ENCODE peak calls at places on chromosome 20, in four cellular contexts. One of them, this sample, is unnamed. For H3K4me1, the result is how much of the 10 kb centered on the place peaks cover.

GRCh38 chr20:9629821-9630220 is 115.4 kb downstream of the LAMP5 start:
- DNase-seq in HepG2: no peak
- DNase-seq in transverse colon: no peak
- DNase-seq in keratinocyte: no peak
- DNase-seq in this sample: no peak

GRCh38 chr20:53947501-53948195 is 122.7 kb downstream of the BCAS1 start:
- DNase-seq in HepG2: no peak
- DNase-seq in transverse colon: no peak
- DNase-seq in keratinocyte: no peak
- DNase-seq in this sample: no peak

GRCh38 chr20:57395111-57395959 is 4.1 kb downstream of the RBM38 start:
- DNase-seq in HepG2: no peak
- DNase-seq in transverse colon: peak
- DNase-seq in keratinocyte: no peak
- DNase-seq in this sample: no peak

GRCh38 chr20:25066386-25066785 is 8.4 kb upstream of the ACSS1 start:
- DNase-seq in HepG2: no peak
- DNase-seq in transverse colon: peak
- DNase-seq in keratinocyte: no peak
- DNase-seq in this sample: peak

GRCh38 chr20:37401282-37401929 is 55.5 kb downstream of the SRC start:
- DNase-seq in HepG2: no peak
- DNase-seq in transverse colon: no peak
- DNase-seq in keratinocyte: no peak
- DNase-seq in this sample: no peak

GRCh38 chr20:2800590-2801458 is at the start of gene CPXM1:
- DNase-seq in HepG2: peak
- DNase-seq in transverse colon: no peak
- DNase-seq in keratinocyte: no peak
- DNase-seq in this sample: peak

GRCh38 chr20:19937651-19938420 is 79.3 kb upstream of the NAA20 start:
- DNase-seq in HepG2: no peak
- DNase-seq in transverse colon: no peak
- DNase-seq in keratinocyte: no peak
- DNase-seq in this sample: no peak

GRCh38 chr20:32993484-32994050 is 10.7 kb downstream of the SUN5 start:
- DNase-seq in HepG2: no peak
- DNase-seq in transverse colon: no peak
- DNase-seq in keratinocyte: no peak
- DNase-seq in this sample: no peak

DNA sequence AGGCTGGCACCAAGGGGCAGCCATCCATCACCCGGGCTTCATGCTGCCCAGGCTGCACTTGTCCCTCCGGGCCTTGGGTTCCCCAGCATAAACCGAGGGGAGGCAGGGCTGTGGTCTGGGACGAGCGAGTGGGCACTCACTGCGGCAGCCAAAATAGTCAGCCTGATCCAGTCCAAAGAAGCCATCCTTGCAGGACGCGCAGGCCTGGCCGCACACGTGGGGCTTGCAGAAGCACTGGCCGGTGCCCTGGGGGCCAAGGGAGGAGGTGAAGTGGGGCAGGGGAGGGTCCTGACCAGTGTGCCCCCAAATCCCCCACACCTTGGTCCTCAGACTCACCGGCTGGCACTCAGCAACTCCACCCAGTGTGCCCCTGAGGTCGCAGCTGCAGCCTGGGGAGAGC is 32.1 kb downstream of the ADRM1 start:
- DNase-seq in HepG2: no peak
- DNase-seq in transverse colon: no peak
- DNase-seq in keratinocyte: no peak
- DNase-seq in this sample: no peak
- H3K4me1 ChIP-seq in HepG2: under half
- H3K4me1 ChIP-seq in transverse colon: under half
- H3K4me1 ChIP-seq in keratinocyte: under half
- H3K4me1 ChIP-seq in this sample: under half

DNA sequence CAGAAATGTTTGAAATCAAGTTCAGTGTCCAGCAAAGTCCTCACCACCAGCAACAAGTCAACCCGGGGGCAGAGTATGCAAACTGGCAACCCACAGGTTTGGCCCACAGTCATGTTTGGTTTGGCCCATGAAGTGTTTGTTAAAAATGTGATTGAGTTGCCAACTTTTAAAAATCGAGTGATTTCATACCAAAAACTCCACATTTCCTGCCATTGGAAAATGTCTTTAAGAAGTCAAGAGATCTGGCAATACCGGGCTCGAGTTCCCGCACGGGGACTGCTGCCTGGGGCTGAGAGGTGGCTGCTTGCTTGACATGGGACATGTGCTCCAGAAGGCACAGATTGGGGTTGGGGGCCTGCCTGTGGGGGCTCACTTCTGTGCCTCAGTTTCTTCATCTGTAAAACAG is 36.1 kb downstream of the PREX1 start:
- DNase-seq in HepG2: no peak
- DNase-seq in transverse colon: no peak
- DNase-seq in keratinocyte: no peak
- DNase-seq in this sample: peak
- H3K27ac ChIP-seq in HepG2: no peak
- H3K27ac ChIP-seq in transverse colon: no peak
- H3K27ac ChIP-seq in keratinocyte: no peak
- H3K27ac ChIP-seq in this sample: peak

DNA sequence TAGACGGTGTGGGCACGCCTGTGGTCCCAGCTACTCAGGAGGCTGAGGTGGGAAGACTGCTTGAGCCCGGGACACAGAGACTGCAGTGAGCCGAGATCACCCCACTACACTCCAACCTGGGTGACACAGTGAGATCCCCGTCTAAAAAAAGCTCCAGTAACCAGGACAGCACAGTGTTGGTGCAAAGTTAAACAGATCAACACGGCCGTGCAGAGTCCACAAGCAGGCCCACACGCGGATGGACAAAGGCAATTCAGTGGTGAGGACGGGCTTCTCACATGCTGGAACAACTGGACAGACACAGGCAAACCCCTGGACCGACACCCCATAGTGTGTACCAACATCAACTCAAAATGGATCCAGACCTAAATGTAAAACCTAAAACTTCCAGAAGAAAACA is 41.7 kb downstream of the TAF4 start:
- DNase-seq in HepG2: peak
- DNase-seq in transverse colon: no peak
- DNase-seq in keratinocyte: no peak
- DNase-seq in this sample: no peak
- H3K4me1 ChIP-seq in HepG2: half or more
- H3K4me1 ChIP-seq in transverse colon: under half
- H3K4me1 ChIP-seq in keratinocyte: under half
- H3K4me1 ChIP-seq in this sample: under half

DNA sequence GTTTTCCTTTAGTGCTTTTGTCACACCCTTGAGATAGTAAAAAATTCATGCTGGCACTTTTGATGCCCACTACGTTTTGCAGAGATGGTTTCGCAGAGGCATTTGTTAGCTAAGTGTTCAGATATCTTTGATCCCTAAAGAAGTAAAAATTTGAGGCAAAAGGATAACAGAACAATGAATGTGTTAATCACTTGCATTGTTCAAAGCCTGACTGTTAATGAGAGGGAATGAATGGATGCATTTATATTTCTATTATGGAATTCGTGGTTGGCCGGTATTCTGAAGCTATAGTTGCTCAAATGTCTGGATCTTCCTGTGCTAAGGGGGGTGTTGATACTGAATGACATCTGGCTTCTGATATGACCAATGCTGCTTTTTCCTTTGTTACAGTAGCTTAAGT is 8.9 kb downstream of the BTBD3 start:
- DNase-seq in HepG2: no peak
- DNase-seq in transverse colon: no peak
- DNase-seq in keratinocyte: no peak
- DNase-seq in this sample: no peak
- H3K27ac ChIP-seq in HepG2: no peak
- H3K27ac ChIP-seq in transverse colon: no peak
- H3K27ac ChIP-seq in keratinocyte: no peak
- H3K27ac ChIP-seq in this sample: no peak

This sample was measured in thyroid gland.